ENCODE peak calls at places on chromosomes 16 and 17, in ten cellular contexts. V is pancreas, L is ovary, Y is heart left ventricle, O is heart right ventricle, W is keratinocyte, S is coronary artery, D is dorsolateral prefrontal cortex, Q is transverse colon, G is mesendoderm. H is an unnamed sample.

GRCh38 chr17:75901727-75902126 is 3.0 kb downstream of the MRPL38 start:
- DNase-seq in V (no peak), L (no peak), Y (no peak), O (no peak), W (no peak), S (no peak), D (no peak), Q (no peak), G (no peak), H (no peak)

GRCh38 chr16:68774982-68775381 is 37.9 kb downstream of the CDH1 start:
- DNase-seq in V (no peak), L (no peak), Y (no peak), O (no peak), W (no peak), S (no peak), D (no peak), Q (no peak), G (no peak), H (no peak)

GRCh38 chr16:85428168-85428898 is 184.8 kb upstream of the GSE1 start:
- DNase-seq in V (peak), L (peak), Y (peak), O (no peak), W (no peak), S (no peak), D (peak), Q (peak), G (no peak), H (no peak)

GRCh38 chr17:80034977-80035686 is 540 bp downstream of the TBC1D16 start:
- DNase-seq in V (no peak), L (peak), Y (peak), O (peak), W (no peak), S (no peak), D (no peak), Q (peak), G (peak), H (no peak)

GRCh38 chr17:19645608-19646250 is 2.8 kb upstream of the ALDH3A2 start:
- DNase-seq in V (peak), L (no peak), Y (no peak), O (peak), W (no peak), S (no peak), D (peak), Q (peak), G (peak), H (no peak)

GRCh38 chr16:74309789-74310781 is 13.5 kb downstream of the PSMD7 start:
- DNase-seq in V (no peak), L (no peak), Y (no peak), O (no peak), W (no peak), S (no peak), D (no peak), Q (no peak), G (peak), H (peak)

GRCh38 chr17:64329571-64329970 is 61.1 kb downstream of the PECAM1 start:
- DNase-seq in V (no peak), L (no peak), Y (no peak), O (no peak), W (no peak), S (no peak), D (no peak), Q (no peak), G (no peak), H (no peak)

GRCh38 chr17:18004901-18005305 is 32.2 kb downstream of the DRC3 start:
- DNase-seq in V (no peak), L (no peak), Y (no peak), O (no peak), W (no peak), S (no peak), D (no peak), Q (no peak), G (peak), H (no peak)

GRCh38 chr16:13041180-13041579 is 139.8 kb downstream of the SHISA9 start:
- DNase-seq in V (no peak), L (no peak), Y (no peak), O (no peak), W (no peak), S (no peak), D (no peak), Q (no peak), G (no peak), H (no peak)

GRCh38 chr16:85709766-85710423 is 21.1 kb upstream of the GINS2 start:
- DNase-seq in V (no peak), L (no peak), Y (no peak), O (no peak), W (no peak), S (no peak), D (no peak), Q (no peak), G (no peak), H (no peak)

DNA sequence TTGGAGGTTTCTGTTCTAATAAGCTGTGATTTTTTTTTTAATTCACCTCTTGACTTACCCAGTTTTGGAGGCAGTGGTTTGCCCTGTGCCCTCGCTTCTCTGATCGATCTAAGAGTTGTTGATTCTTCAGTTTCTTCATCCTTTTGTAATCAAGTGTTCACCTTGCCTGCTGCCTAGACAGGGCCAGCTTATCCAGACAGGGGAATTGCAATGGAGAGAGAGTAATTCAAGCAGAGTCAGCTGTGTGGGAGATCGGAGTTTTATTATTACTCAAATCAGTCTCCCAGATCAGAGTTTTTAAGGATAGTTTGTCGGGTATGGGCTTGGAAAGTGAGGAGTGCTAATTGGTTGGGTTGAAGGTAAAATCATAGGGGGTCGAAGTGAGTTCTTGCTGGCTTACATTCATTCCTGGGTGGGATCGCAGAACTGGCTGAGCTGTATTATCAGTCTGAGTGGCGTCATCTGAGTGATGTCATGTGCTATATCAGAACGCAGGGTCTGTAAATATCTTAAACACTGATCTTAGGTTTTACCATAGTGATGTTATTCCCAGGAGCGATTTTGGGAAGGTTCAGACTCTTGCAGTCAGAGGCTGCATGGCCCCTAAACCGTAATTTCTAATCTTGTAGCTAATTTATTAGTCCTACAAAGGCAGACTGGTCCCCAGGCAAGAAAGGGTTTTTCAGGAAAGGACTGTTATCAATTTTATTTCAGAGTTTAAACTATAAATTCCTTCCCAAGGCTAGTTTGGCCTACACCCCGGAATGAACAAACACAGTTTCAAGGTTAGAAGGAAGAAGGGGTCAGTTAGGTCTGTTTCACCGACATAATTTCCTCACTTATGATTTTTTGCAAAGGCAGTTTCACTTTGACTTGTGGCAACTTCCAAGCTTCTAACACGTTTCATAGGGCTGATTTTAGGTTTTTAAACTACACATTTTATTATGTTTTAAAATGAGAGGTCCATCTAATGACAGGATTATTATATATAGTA is 21.5 kb upstream of the KCNJ16 start:
- DNase-seq in V (no peak), L (peak), Y (no peak), O (peak), W (no peak), S (no peak), D (no peak), Q (no peak), G (no peak), H (no peak)
- H3K4me3 ChIP-seq in V (no peak), L (peak), Y (no peak), O (peak), W (no peak), S (peak), D (no peak), Q (no peak), G (no peak), H (no peak)

GRCh38 chr17:37490638-37491614 is 1.2 kb downstream of the DUSP14 start:
- DNase-seq in V (peak), L (peak), Y (peak), O (peak), W (peak), S (peak), D (peak), Q (peak), G (peak), H (peak)

GRCh38 chr17:37492167-37492566 is 2.5 kb downstream of the DUSP14 start:
- DNase-seq in V (no peak), L (no peak), Y (no peak), O (no peak), W (no peak), S (no peak), D (no peak), Q (no peak), G (no peak), H (no peak)

GRCh38 chr17:37494971-37495370 is 5.3 kb downstream of the DUSP14 start:
- DNase-seq in V (no peak), L (no peak), Y (no peak), O (no peak), W (no peak), S (no peak), D (no peak), Q (no peak), G (no peak), H (no peak)

GRCh38 chr17:37494401-37494831 is 4.7 kb downstream of the DUSP14 start:
- DNase-seq in V (no peak), L (no peak), Y (no peak), O (no peak), W (no peak), S (no peak), D (no peak), Q (no peak), G (no peak), H (no peak)

GRCh38 chr17:37493249-37494027 is 3.7 kb downstream of the DUSP14 start:
- DNase-seq in V (no peak), L (no peak), Y (no peak), O (no peak), W (peak), S (no peak), D (no peak), Q (no peak), G (no peak), H (peak)
- H3K4me3 ChIP-seq in V (no peak), L (no peak), Y (no peak), O (no peak), W (peak), S (no peak), D (no peak), Q (no peak), G (no peak), H (no peak)

GRCh38 chr16:10918294-10919002 is 23.8 kb downstream of the DEXI start:
- DNase-seq in V (peak), L (peak), Y (peak), O (peak), W (peak), S (peak), D (peak), Q (peak), G (peak), H (peak)
- H3K4me3 ChIP-seq in V (no peak), L (no peak), Y (no peak), O (peak), W (no peak), S (no peak), D (peak), Q (no peak), G (no peak), H (no peak)

DNA sequence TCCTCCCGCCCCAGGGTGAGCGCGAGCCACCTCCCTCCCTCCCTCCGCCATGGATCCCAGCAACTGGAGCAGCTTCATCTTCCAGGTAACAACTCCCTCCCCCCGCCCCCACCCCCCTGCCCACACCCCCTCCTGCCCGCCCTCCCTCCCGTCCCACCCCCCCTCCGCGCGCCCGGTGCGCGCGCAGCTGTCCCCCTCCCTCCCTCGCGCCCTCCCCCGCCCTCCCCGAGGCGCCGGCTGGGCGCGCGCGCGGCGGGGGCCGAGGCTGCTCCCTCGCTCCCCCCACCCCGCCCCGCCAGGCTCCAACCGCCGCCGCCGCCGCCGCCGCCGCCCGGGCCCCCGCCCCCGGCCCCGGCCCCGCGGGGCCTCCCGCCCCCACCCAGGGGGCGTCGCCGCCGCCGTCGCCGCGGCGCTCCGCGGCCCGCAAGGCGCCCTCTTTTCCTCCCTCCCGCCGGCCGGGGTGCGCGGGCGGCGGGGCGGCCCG is at the start of gene MAZ:
- DNase-seq in V (no peak), L (no peak), Y (no peak), O (no peak), W (no peak), S (no peak), D (no peak), Q (no peak), G (no peak), H (no peak)
- H3K4me3 ChIP-seq in V (peak), L (peak), Y (peak), O (peak), W (peak), S (peak), D (peak), Q (peak), G (peak), H (peak)